ENCODE peak calls at places on chromosome 15, in ten cellular contexts. E, F, S, A, U, R, T, D, Z and Q are unnamed samples.

GRCh38 chr15:40937762-40938529 is 8.8 kb downstream of the DLL4 start:
- DNase-seq in E (peak), F (peak), S (no peak), A (no peak), U (no peak), R (peak), T (no peak), D (no peak), Z (peak), Q (no peak)

GRCh38 chr15:22918056-22918455 is 62.1 kb downstream of the CYFIP1 start:
- DNase-seq in E (peak), F (no peak), S (no peak), A (peak), U (no peak), R (no peak), T (peak), D (no peak), Z (peak), Q (no peak)

GRCh38 chr15:41017051-41017735 is 63.9 kb downstream of the CHAC1 start:
- DNase-seq in E (no peak), F (no peak), S (no peak), A (peak), U (peak), R (no peak), T (no peak), D (no peak), Z (no peak), Q (no peak)

GRCh38 chr15:33737687-33738606 is 230.3 kb upstream of the CHRM5 start:
- DNase-seq in E (peak), F (peak), S (no peak), A (peak), U (peak), R (no peak), T (peak), D (peak), Z (peak), Q (no peak)

GRCh38 chr15:45363334-45363733 is 15.0 kb downstream of the GATM start:
- DNase-seq in E (no peak), F (no peak), S (no peak), A (no peak), U (no peak), R (no peak), T (no peak), D (no peak), Z (no peak), Q (no peak)

GRCh38 chr15:63708141-63708772 is 111.1 kb downstream of the FBXL22 start:
- DNase-seq in E (no peak), F (no peak), S (no peak), A (peak), U (peak), R (peak), T (peak), D (no peak), Z (no peak), Q (no peak)

GRCh38 chr15:58546635-58547627 is 115.1 kb downstream of the LIPC start:
- DNase-seq in E (peak), F (peak), S (no peak), A (peak), U (peak), R (no peak), T (peak), D (no peak), Z (peak), Q (peak)

GRCh38 chr15:91302588-91303439 is 202.8 kb downstream of the SV2B start:
- DNase-seq in E (peak), F (peak), S (no peak), A (peak), U (peak), R (no peak), T (peak), D (peak), Z (peak), Q (peak)

GRCh38 chr15:68213991-68214837 is 9.1 kb upstream of the CALML4 start:
- DNase-seq in E (no peak), F (no peak), S (peak), A (no peak), U (no peak), R (no peak), T (no peak), D (no peak), Z (no peak), Q (no peak)

GRCh38 chr15:38868326-38869114 is 303.9 kb upstream of the RASGRP1 start:
- DNase-seq in E (peak), F (peak), S (peak), A (peak), U (peak), R (no peak), T (peak), D (peak), Z (peak), Q (no peak)

GRCh38 chr15:82540055-82540983 is at the start of gene RPS17:
- DNase-seq in E (peak), F (peak), S (peak), A (peak), U (peak), R (peak), T (peak), D (peak), Z (peak), Q (peak)

GRCh38 chr15:88681610-88682221 is 42.9 kb downstream of the ISG20 start:
- DNase-seq in E (no peak), F (no peak), S (no peak), A (no peak), U (no peak), R (no peak), T (no peak), D (no peak), Z (no peak), Q (no peak)

GRCh38 chr15:88684345-88684744 is 45.5 kb downstream of the ISG20 start:
- DNase-seq in E (no peak), F (no peak), S (no peak), A (no peak), U (no peak), R (no peak), T (no peak), D (no peak), Z (no peak), Q (no peak)

GRCh38 chr15:88688394-88688933 is 49.6 kb downstream of the ISG20 start:
- DNase-seq in E (no peak), F (no peak), S (no peak), A (no peak), U (no peak), R (no peak), T (no peak), D (no peak), Z (no peak), Q (no peak)

GRCh38 chr15:88690331-88690730 is 51.5 kb downstream of the ISG20 start:
- DNase-seq in E (no peak), F (no peak), S (no peak), A (no peak), U (no peak), R (no peak), T (no peak), D (no peak), Z (no peak), Q (no peak)

GRCh38 chr15:88686166-88686565 is 47.4 kb downstream of the ISG20 start:
- DNase-seq in E (no peak), F (no peak), S (no peak), A (no peak), U (no peak), R (no peak), T (no peak), D (no peak), Z (no peak), Q (no peak)
- TF ChIP-seq CTCF in E (no peak), F (no peak), S (no peak), A (no peak), U (no peak), R (no peak), T (no peak), D (no peak), Z (no peak), Q (no peak)

GRCh38 chr15:101561584-101561906 is 72.0 kb upstream of the PCSK6 start:
- DNase-seq in E (no peak), F (no peak), S (no peak), A (no peak), U (no peak), R (no peak), T (no peak), D (no peak), Z (no peak), Q (no peak)
- H3K4me3 ChIP-seq in E (no peak), F (no peak), S (no peak), A (no peak), U (no peak), R (no peak), T (no peak), D (no peak), Z (no peak), Q (no peak)

DNA sequence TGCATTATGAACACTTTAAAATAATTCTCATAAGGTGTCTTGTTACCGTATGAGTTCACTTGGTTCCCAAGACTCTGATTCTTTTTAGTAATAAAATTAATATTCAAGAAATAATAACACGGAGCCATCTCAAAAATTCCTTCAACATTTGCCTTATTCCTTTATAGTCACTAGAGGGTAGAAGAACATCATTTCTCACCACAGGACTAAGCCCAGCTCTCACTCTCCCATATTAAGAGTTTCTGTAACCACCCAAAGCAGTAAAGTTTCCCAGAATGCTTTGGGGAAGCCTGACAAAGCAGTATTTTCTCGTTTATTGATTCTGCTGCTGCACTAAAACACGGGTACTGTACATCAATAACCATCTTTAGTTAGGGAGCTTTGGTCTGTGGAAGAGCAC is 114.9 kb downstream of the MCTP2 start:
- DNase-seq in E (no peak), F (no peak), S (no peak), A (peak), U (no peak), R (no peak), T (no peak), D (no peak), Z (peak), Q (no peak)
- TF ChIP-seq CTCF in E (no peak), F (no peak), S (no peak), A (no peak), U (no peak), R (no peak), T (no peak), D (no peak), Z (no peak), Q (no peak)

DNA sequence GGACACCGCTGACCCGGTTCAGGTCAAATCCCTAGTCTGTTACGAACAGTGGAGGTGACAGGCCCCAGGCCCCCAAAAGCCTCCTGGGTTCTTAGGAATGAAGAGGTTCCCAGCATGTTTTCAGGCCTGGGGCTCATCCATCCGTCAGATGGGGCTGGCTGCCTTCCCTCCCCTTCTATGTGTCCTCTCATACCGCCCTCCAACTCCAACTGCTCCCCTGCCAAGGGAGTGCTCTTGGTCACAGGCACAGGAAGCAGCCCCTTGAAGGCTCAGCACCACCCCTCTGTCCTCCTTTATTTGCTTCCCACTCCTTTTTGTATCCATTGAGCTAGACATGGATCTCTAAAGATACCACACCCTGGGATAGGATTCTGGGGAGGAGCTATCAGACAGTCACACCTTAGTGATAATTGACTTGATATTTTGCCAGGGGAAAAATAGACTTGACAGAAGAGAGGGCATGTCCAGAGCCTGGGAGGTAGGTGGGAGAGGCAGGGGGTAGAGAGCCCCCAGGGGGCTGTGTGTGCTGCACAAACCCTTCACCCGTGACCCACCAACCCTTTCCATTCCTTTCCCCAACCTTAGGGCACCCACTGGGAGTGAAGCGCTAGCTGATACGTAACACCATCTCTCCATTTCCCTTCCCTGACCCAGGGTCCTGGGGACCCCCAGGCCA is 10.7 kb upstream of the CSPG4 start:
- DNase-seq in E (no peak), F (no peak), S (no peak), A (no peak), U (no peak), R (no peak), T (no peak), D (no peak), Z (no peak), Q (no peak)
- H3K4me3 ChIP-seq in E (no peak), F (no peak), S (no peak), A (no peak), U (no peak), R (no peak), T (no peak), D (no peak), Z (no peak), Q (no peak)

GRCh38 chr15:80587007-80587406 is 108.1 kb upstream of the ABHD17C start:
- DNase-seq in E (no peak), F (no peak), S (no peak), A (no peak), U (no peak), R (no peak), T (no peak), D (no peak), Z (no peak), Q (no peak)

GRCh38 chr15:80584973-80585372 is 110.1 kb upstream of the ABHD17C start:
- DNase-seq in E (no peak), F (no peak), S (no peak), A (no peak), U (no peak), R (no peak), T (no peak), D (no peak), Z (no peak), Q (no peak)

GRCh38 chr15:80586141-80586540 is 109.0 kb upstream of the ABHD17C start:
- DNase-seq in E (no peak), F (no peak), S (no peak), A (no peak), U (no peak), R (no peak), T (no peak), D (no peak), Z (no peak), Q (no peak)

GRCh38 chr15:80584561-80584964 is 110.5 kb upstream of the ABHD17C start:
- DNase-seq in E (no peak), F (no peak), S (no peak), A (no peak), U (no peak), R (no peak), T (no peak), D (no peak), Z (no peak), Q (no peak)

GRCh38 chr15:80585544-80586018 is 109.5 kb upstream of the ABHD17C start:
- DNase-seq in E (peak), F (no peak), S (no peak), A (no peak), U (no peak), R (no peak), T (no peak), D (no peak), Z (no peak), Q (no peak)
- TF ChIP-seq CTCF in E (no peak), F (no peak), S (no peak), A (peak), U (no peak), R (no peak), T (no peak), D (no peak), Z (no peak), Q (no peak)